ENCODE peak calls at places on chromosomes 5 and 9, in four cellular contexts. G is SK-N-SH, C is sigmoid colon, N is tibial nerve. U is an unnamed sample. For H3K4me1, the result is how much of the 10 kb centered on the place peaks cover.

GRCh38 chr9:87892956-87893355 is 10.3 kb downstream of the SPATA31E1 start:
- DNase-seq in N (no peak), G (no peak), C (no peak), U (no peak)

GRCh38 chr5:10065428-10066000 is 184.2 kb downstream of the ATPSCKMT start:
- DNase-seq in N (no peak), C (no peak), G (no peak), U (no peak)

GRCh38 chr9:132164604-132165362 is 2.9 kb downstream of the NTNG2 start:
- DNase-seq in C (no peak), G (no peak), N (peak), U (no peak)

GRCh38 chr9:38641985-38642864 is 21.8 kb upstream of the ANKRD18A start:
- DNase-seq in G (peak), C (no peak), N (no peak), U (no peak)

GRCh38 chr9:132018957-132019405 is 60.7 kb downstream of the MED27 start:
- DNase-seq in G (no peak), N (no peak), C (no peak), U (no peak)

GRCh38 chr9:77020438-77021264 is 1.2 kb downstream of the FOXB2 start:
- DNase-seq in C (no peak), N (no peak), G (peak), U (no peak)

GRCh38 chr5:34866989-34867471 is 28.1 kb downstream of the TTC23L start:
- DNase-seq in N (no peak), G (no peak), C (no peak), U (no peak)

GRCh38 chr9:108775901-108776306 is 79.9 kb downstream of the ACTL7B start:
- DNase-seq in C (no peak), G (no peak), N (peak), U (no peak)

GRCh38 chr5:160369990-160370712 is at the start of gene C1QTNF2:
- DNase-seq in G (peak), C (peak), N (no peak), U (no peak)

GRCh38 chr5:88955403-88955802 is 72.4 kb upstream of the MEF2C start:
- DNase-seq in G (no peak), N (no peak), C (no peak), U (no peak)

GRCh38 chr9:74783408-74783807 is 104.3 kb downstream of the TRPM6 start:
- DNase-seq in C (no peak), G (no peak), N (no peak), U (no peak)

GRCh38 chr5:6491548-6492290 is 43.1 kb downstream of the UBE2QL1 start:
- DNase-seq in G (no peak), N (no peak), C (no peak), U (no peak)
- TF ChIP-seq CTCF in G (no peak), N (no peak), C (no peak), U (no peak)

DNA sequence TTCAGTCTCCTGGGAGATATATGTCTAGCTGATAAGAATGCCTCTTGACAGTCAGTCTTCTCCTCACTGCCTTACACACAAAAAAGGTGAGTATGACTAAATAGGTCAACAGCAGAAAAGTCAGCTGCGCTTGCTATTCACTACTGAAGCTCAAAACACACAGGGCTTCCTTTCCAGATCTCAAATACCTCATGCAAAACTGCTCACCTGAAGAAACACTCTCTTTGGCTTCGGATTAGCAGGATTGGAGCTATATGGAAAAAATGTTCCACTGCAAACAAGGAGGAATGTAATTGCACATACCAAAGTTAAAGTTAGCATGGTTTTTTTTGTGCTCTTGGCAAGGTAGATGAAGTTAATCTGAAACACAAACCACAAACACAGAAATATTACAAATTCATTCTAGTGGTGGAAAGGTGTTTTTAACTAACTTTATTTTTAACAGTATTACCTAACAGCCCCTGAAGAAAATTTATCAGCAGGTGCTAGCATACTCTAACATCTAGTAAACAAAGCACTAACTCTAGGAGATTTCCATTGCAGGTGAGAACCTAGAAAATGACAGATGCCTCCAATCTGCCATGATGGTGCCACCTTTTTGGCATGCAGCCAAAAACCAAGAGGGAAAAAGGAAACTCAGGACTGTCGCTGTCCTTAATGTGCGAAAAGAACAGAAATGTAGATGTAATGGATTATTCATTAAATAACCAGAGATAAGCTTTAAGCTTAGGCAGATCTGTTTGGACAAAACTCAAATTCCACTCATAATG is 31.8 kb downstream of the ERMP1 start:
- DNase-seq in G (peak), C (no peak), N (no peak), U (no peak)
- H3K4me1 ChIP-seq in G (under half), C (under half), N (under half), U (under half)

DNA sequence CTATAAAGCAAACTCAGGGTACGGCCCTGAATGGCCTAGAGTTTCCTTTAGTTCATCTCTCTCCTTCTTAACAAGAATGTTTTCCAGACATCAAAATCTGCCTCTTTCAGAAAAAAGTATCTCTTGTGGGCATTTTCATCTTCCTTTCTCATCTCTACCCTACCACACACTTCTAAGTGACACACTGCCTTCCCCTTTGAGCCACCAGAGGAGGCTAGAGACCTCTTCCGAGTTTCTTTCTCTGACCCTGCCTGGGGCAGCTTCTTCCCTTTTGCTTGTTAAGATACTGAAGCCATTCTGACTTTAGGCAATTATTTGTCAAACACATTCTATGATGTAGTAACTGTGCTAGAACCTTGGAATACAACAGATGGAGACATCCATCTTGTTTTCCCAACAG is 8.7 kb upstream of the SV2C start:
- DNase-seq in C (no peak), G (peak), N (no peak), U (no peak)
- TF ChIP-seq CTCF in C (peak), G (peak), N (peak), U (peak)

GRCh38 chr9:121752929-121753328 is 101.5 kb downstream of the DAB2IP start:
- DNase-seq in G (no peak), C (no peak), N (no peak), U (no peak)
- H3K4me1 ChIP-seq in G (under half), C (half or more), N (half or more), U (half or more)

DNA sequence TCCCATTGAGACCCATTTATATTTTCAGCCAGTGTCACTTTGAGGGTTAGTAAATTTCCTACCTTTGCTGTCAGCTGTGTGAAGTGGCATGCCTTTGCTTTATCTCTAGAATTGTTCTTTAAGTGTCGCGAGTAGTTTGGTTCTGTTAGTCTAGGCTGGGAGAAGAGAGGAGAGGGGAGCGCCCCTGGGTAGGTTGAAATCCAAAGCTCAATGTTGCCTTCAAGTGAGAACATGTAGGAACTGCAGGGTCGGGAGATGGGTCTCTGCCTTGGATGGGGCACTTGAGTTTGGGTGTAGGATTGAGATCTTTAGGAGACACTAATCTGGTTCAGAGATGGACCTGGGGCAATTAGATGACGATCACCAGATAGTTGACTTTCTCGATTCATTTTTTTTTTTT is 46.3 kb downstream of the STC2 start:
- DNase-seq in G (peak), C (no peak), N (no peak), U (no peak)
- TF ChIP-seq CTCF in G (peak), C (no peak), N (no peak), U (no peak)

GRCh38 chr9:22514866-22515265 is 68.2 kb downstream of the DMRTA1 start:
- DNase-seq in N (no peak), C (no peak), G (no peak), U (no peak)
- H3K4me1 ChIP-seq in N (under half), C (under half), G (under half), U (under half)

GRCh38 chr9:120729796-120730195 is 15.5 kb upstream of the MEGF9 start:
- DNase-seq in N (no peak), G (no peak), C (no peak), U (no peak)
- TF ChIP-seq CTCF in N (no peak), G (peak), C (no peak), U (no peak)